ENCODE peak calls at places on chromosomes 11 and 22, in five cellular contexts. One of them, this sample, is unnamed.

GRCh38 chr11:2593393-2593950 is 106.3 kb downstream of the KCNQ1OT1 start:
- DNase-seq in T follicular helper cell: no peak
- DNase-seq in activated T-cell treated with anti-CD3 and anti-CD28 coated beads for 24 hours: no peak
- DNase-seq in kidney tubule cell: no peak
- DNase-seq in ovary: no peak
- DNase-seq in this sample: no peak

GRCh38 chr11:38503876-38504275 is 1905.8 kb upstream of the RAG2 start:
- DNase-seq in activated T-cell treated with anti-CD3 and anti-CD28 coated beads for 24 hours: no peak
- DNase-seq in kidney tubule cell: no peak
- DNase-seq in T follicular helper cell: no peak
- DNase-seq in ovary: no peak
- DNase-seq in this sample: no peak

GRCh38 chr11:2940166-2940929 is 11.1 kb upstream of the PHLDA2 start:
- DNase-seq in kidney tubule cell: peak
- DNase-seq in activated T-cell treated with anti-CD3 and anti-CD28 coated beads for 24 hours: no peak
- DNase-seq in ovary: no peak
- DNase-seq in T follicular helper cell: no peak
- DNase-seq in this sample: peak

GRCh38 chr11:63503492-63503891 is 2.4 kb upstream of the LGALS12 start:
- DNase-seq in T follicular helper cell: no peak
- DNase-seq in ovary: no peak
- DNase-seq in kidney tubule cell: no peak
- DNase-seq in activated T-cell treated with anti-CD3 and anti-CD28 coated beads for 24 hours: no peak
- DNase-seq in this sample: no peak

GRCh38 chr11:15835705-15836411 is 520.5 kb downstream of the SOX6 start:
- DNase-seq in T follicular helper cell: no peak
- DNase-seq in ovary: no peak
- DNase-seq in activated T-cell treated with anti-CD3 and anti-CD28 coated beads for 24 hours: no peak
- DNase-seq in kidney tubule cell: no peak
- DNase-seq in this sample: no peak

GRCh38 chr22:29938285-29938693 is 55.3 kb downstream of the MTMR3 start:
- DNase-seq in T follicular helper cell: no peak
- DNase-seq in ovary: no peak
- DNase-seq in activated T-cell treated with anti-CD3 and anti-CD28 coated beads for 24 hours: no peak
- DNase-seq in kidney tubule cell: peak
- DNase-seq in this sample: no peak

GRCh38 chr11:76158394-76159302 is 47.7 kb downstream of the WNT11 start:
- DNase-seq in ovary: no peak
- DNase-seq in kidney tubule cell: no peak
- DNase-seq in activated T-cell treated with anti-CD3 and anti-CD28 coated beads for 24 hours: no peak
- DNase-seq in T follicular helper cell: no peak
- DNase-seq in this sample: no peak

GRCh38 chr11:99418927-99419707 is 398.4 kb downstream of the CNTN5 start:
- DNase-seq in ovary: no peak
- DNase-seq in kidney tubule cell: no peak
- DNase-seq in activated T-cell treated with anti-CD3 and anti-CD28 coated beads for 24 hours: no peak
- DNase-seq in T follicular helper cell: no peak
- DNase-seq in this sample: peak

GRCh38 chr11:117287668-117288067 is 3.5 kb upstream of the BACE1-AS start:
- DNase-seq in T follicular helper cell: no peak
- DNase-seq in activated T-cell treated with anti-CD3 and anti-CD28 coated beads for 24 hours: no peak
- DNase-seq in ovary: no peak
- DNase-seq in kidney tubule cell: no peak
- DNase-seq in this sample: no peak

GRCh38 chr11:33307984-33308383 is 50.8 kb downstream of the HIPK3 start:
- DNase-seq in kidney tubule cell: no peak
- DNase-seq in activated T-cell treated with anti-CD3 and anti-CD28 coated beads for 24 hours: no peak
- DNase-seq in T follicular helper cell: no peak
- DNase-seq in ovary: no peak
- DNase-seq in this sample: no peak

GRCh38 chr11:1888811-1889526 is 2.7 kb downstream of the PRR33 start:
- DNase-seq in ovary: no peak
- DNase-seq in activated T-cell treated with anti-CD3 and anti-CD28 coated beads for 24 hours: peak
- DNase-seq in kidney tubule cell: no peak
- DNase-seq in T follicular helper cell: peak
- DNase-seq in this sample: no peak

GRCh38 chr11:970319-970871 is 44.7 kb downstream of the AP2A2 start:
- DNase-seq in activated T-cell treated with anti-CD3 and anti-CD28 coated beads for 24 hours: no peak
- DNase-seq in ovary: no peak
- DNase-seq in T follicular helper cell: no peak
- DNase-seq in kidney tubule cell: no peak
- DNase-seq in this sample: no peak

GRCh38 chr11:44219830-44220778 is 89.8 kb downstream of the ALX4 start:
- DNase-seq in T follicular helper cell: no peak
- DNase-seq in activated T-cell treated with anti-CD3 and anti-CD28 coated beads for 24 hours: no peak
- DNase-seq in kidney tubule cell: no peak
- DNase-seq in ovary: no peak
- DNase-seq in this sample: peak

GRCh38 chr11:102256251-102256650 is 61.0 kb upstream of the BIRC3 start:
- DNase-seq in T follicular helper cell: no peak
- DNase-seq in kidney tubule cell: peak
- DNase-seq in activated T-cell treated with anti-CD3 and anti-CD28 coated beads for 24 hours: no peak
- DNase-seq in ovary: no peak
- DNase-seq in this sample: peak

This sample was measured in PC-3.